ENCODE peak calls at places on chromosomes 13 and 19, in seven cellular contexts. S, K, M, H, B, C and N are unnamed samples.

GRCh38 chr13:46553521-46553885 is 533 bp downstream of the LRCH1 start:
- DNase-seq in S (no peak), K (no peak), M (no peak), H (no peak), B (no peak), C (peak; percentile 26), N (no peak)

GRCh38 chr13:22929391-22930126 is 251.2 kb upstream of the SGCG start:
- DNase-seq in S (no peak), K (no peak), M (no peak), H (no peak), B (no peak), C (no peak), N (no peak)

GRCh38 chr19:1164684-1165531 is 9.2 kb downstream of the SBNO2 start:
- DNase-seq in S (no peak), K (no peak), M (no peak), H (no peak), B (no peak), C (no peak), N (no peak)

GRCh38 chr13:112053167-112053743 is 13.7 kb upstream of the SOX1 start:
- DNase-seq in S (no peak), K (no peak), M (no peak), H (no peak), B (no peak), C (no peak), N (no peak)

GRCh38 chr19:34999498-35000337 is at the start of gene GRAMD1A:
- DNase-seq in S (peak; percentile 82), K (peak; percentile 41), M (peak; percentile 92), H (peak; percentile 22), B (peak; percentile 88), C (peak; percentile 81), N (peak; percentile 69)

GRCh38 chr19:7497292-7497691 is 8.5 kb upstream of the PEX11G start:
- DNase-seq in S (no peak), K (no peak), M (no peak), H (no peak), B (no peak), C (peak; percentile 34), N (no peak)

GRCh38 chr19:41298327-41298964 is 11.5 kb upstream of the CCDC97 start:
- DNase-seq in S (peak; percentile 93), K (peak; percentile 82), M (peak; percentile 74), H (no peak), B (peak; percentile 58), C (peak; percentile 52), N (peak; percentile 62)

GRCh38 chr13:73521291-73521626 is 462.5 kb downstream of the KLF5 start:
- DNase-seq in S (no peak), K (no peak), M (no peak), H (no peak), B (no peak), C (no peak), N (no peak)

GRCh38 chr13:112670118-112670517 is 19.7 kb upstream of the ATP11A start:
- DNase-seq in S (no peak), K (no peak), M (no peak), H (no peak), B (no peak), C (no peak), N (no peak)

GRCh38 chr13:40813662-40814454 is 24.4 kb downstream of the SLC25A15 start:
- DNase-seq in S (no peak), K (no peak), M (peak; percentile 48), H (no peak), B (no peak), C (no peak), N (no peak)

GRCh38 chr19:45768644-45769053 is 403 bp downstream of the SIX5 start:
- DNase-seq in S (peak; percentile 63), K (no peak), M (peak; percentile 50), H (no peak), B (peak; percentile 50), C (peak; percentile 59), N (peak; percentile 43)

GRCh38 chr19:29715695-29716581 is 877 bp upstream of the C19orf12 start:
- DNase-seq in S (no peak), K (no peak), M (peak; percentile 11), H (no peak), B (no peak), C (no peak), N (no peak)

DNA sequence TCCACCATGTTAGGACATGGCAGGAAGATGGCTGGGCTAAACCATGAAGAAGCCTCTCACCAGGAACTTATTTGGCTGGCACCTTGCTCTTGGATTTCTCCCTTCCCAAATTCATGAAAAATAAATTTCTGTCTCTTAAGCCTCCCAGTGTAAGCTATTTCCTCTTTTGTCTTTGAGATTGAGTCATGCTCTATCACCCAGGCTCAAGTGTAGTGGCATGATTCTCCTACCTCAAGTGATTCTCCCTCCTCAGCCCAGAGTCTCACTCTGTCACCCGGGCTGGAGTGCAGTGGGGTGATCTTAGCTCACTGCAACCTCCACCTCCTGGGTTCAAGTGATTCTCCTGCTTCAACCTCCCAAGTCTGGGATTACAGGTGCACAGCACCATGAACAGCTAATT is 12.6 kb downstream of the ZNF888 start:
- DNase-seq in S (no peak), K (no peak), M (no peak), H (no peak), B (no peak), C (no peak), N (no peak)
- TF ChIP-seq CTCF in S (no peak), K (no peak), M (no peak), H (no peak), B (no peak), C (no peak), N (no peak)

GRCh38 chr19:4385291-4386037 is 14.9 kb downstream of the SH3GL1 start:
- DNase-seq in S (no peak), K (no peak), M (no peak), H (no peak), B (no peak), C (no peak), N (no peak)

GRCh38 chr19:4388171-4389063 is 11.9 kb downstream of the SH3GL1 start:
- DNase-seq in S (peak; percentile 49), K (no peak), M (no peak), H (no peak), B (peak; percentile 59), C (no peak), N (no peak)

GRCh38 chr19:4389064-4389375 is 11.3 kb downstream of the SH3GL1 start:
- DNase-seq in S (no peak), K (no peak), M (no peak), H (no peak), B (no peak), C (no peak), N (no peak)

GRCh38 chr19:4389511-4390016 is 10.8 kb downstream of the SH3GL1 start:
- DNase-seq in S (no peak), K (no peak), M (no peak), H (no peak), B (no peak), C (no peak), N (no peak)

DNA sequence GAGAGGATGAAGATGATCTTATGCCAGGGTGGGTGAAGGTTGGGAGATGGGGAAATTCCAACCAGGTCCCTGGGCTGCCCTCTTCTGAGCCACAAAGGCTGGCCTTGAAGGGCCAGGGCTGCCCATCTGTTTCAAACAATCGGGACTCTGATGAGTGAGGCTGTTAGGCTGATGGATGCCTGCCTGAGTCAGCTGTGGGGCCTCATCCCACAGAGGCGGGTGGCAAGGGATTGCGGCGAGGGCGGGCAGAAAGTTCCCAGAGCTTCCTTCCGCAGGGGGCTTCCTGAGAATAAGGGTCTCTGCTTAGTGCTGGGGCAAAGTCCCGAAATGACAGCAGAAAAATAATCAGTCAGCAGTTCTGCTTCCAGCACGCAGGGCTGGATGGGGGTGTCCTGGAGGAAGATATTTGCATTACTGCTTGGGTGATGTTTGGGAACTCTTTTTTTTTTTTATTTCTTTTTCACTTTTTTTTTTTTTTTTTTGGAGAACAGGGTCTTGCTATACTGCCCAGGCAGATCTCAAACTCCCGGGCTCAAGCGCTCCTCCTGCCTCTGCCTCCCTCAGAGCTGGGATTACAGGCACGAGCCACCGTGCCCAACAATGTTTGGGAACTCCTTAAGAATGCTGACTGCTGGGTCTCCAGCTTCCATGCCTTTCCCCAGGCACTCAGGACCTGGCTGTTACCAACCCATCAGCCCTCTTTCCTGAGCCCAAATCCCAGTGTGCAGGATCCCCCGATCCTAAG is 14.1 kb downstream of the SH3GL1 start:
- DNase-seq in S (peak; percentile 47), K (no peak), M (no peak), H (no peak), B (no peak), C (no peak), N (no peak)
- TF ChIP-seq CTCF in S (peak; percentile 48), K (peak; percentile 18), M (peak; percentile 10), H (no peak), B (no peak), C (peak; percentile 41), N (no peak)

DNA sequence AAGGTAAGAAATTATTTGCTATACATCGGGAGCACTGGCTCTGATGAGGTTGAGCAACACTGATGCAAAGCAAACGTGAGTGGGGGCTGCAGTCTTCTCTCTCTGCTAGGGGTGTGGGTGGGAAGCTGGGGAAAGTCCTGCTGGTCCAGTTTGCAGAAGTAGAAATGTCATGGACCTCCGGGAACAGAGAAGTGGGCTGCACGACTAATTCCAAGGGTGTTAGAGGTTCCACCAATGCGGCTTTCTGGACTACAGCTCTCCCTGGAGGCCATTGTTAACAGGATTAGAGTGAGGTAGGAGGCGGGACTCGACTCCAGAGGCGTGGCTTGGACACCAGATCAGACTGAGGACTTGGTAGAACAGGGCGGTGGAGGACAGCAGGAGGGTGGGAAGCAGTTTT is 5.7 kb upstream of the FBXO27 start:
- DNase-seq in S (peak; percentile 27), K (no peak), M (peak; percentile 47), H (no peak), B (peak; percentile 34), C (peak; percentile 41), N (no peak)
- TF ChIP-seq CTCF in S (peak; percentile 36), K (no peak), M (peak; percentile 26), H (no peak), B (no peak), C (no peak), N (no peak)

GRCh38 chr19:18541992-18542935 is 1.1 kb downstream of the FKBP8 start:
- DNase-seq in S (no peak), K (no peak), M (no peak), H (no peak), B (no peak), C (no peak), N (no peak)

GRCh38 chr19:18542936-18543813 is at the start of gene FKBP8:
- DNase-seq in S (peak; percentile 85), K (peak; percentile 73), M (peak; percentile 86), H (no peak), B (peak; percentile 95), C (peak; percentile 94), N (peak; percentile 94)

GRCh38 chr19:18541258-18541991 is 1.9 kb downstream of the FKBP8 start:
- DNase-seq in S (peak; percentile 57), K (no peak), M (no peak), H (no peak), B (no peak), C (no peak), N (no peak)

GRCh38 chr19:18539372-18539771 is 4.0 kb downstream of the FKBP8 start:
- DNase-seq in S (no peak), K (no peak), M (no peak), H (no peak), B (no peak), C (no peak), N (no peak)

DNA sequence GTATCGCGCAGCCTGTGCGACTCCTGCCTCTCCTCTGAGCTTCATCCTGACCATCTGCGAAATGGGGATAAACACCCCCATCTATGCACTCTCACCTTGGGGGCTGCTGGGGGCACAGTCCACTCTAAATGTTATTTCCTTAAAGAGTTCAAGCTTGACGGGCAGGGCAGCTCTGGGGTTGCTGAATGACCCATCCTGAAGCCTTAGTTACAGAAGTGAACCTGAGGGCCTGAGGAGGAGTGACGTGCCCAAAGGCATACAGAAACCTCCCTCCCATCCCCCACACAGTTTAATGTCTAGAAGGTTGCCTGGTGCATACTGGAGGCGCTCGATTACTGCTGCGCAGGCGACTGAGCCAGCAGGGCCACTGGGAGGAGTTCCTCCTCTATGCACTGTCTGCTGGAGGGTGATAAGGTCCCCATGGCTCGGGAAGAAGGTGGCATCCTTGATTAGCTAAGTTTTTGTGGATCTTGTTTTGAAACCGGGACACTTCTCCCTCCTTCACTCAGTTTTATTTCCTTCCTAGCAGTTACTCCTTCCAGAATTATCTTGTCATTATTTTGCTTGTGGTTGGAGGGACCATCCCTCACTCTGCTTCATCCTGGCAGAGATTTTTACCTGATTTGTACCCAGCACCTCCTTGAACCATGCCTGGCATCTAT is 572 bp upstream of the FKBP8 start:
- DNase-seq in S (peak; percentile 63), K (no peak), M (peak; percentile 67), H (peak; percentile 41), B (peak; percentile 22), C (peak; percentile 51), N (peak; percentile 49)
- TF ChIP-seq CTCF in S (peak; percentile 21), K (no peak), M (no peak), H (no peak), B (no peak), C (no peak), N (no peak)